ENCODE peak calls at places on chromosomes 11 and 22, in six cellular contexts. K is lower lobe of right lung, Z is stomach, G is brain microvascular endothelial cell, T is fibroblast of mammary gland, C is endothelial cell. O is an unnamed sample.

GRCh38 chr22:24159650-24160049 is 21.6 kb upstream of the SUSD2 start:
- DNase-seq in K (no peak), Z (no peak), G (no peak), T (no peak), C (no peak), O (no peak)

GRCh38 chr11:125505518-125505917 is 9.5 kb upstream of the FEZ1 start:
- DNase-seq in K (no peak), Z (no peak), G (no peak), T (no peak), C (no peak), O (no peak)

GRCh38 chr11:116540645-116541044 is 232.1 kb downstream of the BUD13 start:
- DNase-seq in K (no peak), Z (no peak), G (no peak), T (no peak), C (no peak), O (no peak)

GRCh38 chr11:43504316-43504950 is 145.7 kb downstream of the TTC17 start:
- DNase-seq in K (no peak), Z (no peak), G (peak), T (peak), C (peak), O (peak)

GRCh38 chr22:33853200-33854097 is 66.8 kb downstream of the LARGE1 start:
- DNase-seq in K (peak), Z (peak), G (peak), T (peak), C (no peak), O (peak)

GRCh38 chr11:60899021-60899936 is 7.1 kb downstream of the PRPF19 start:
- DNase-seq in K (no peak), Z (peak), G (peak), T (peak), C (peak), O (peak)

GRCh38 chr11:64144587-64145295 is 21.2 kb downstream of the MACROD1 start:
- DNase-seq in K (no peak), Z (no peak), G (no peak), T (no peak), C (no peak), O (no peak)

GRCh38 chr11:32005786-32006406 is 85.0 kb upstream of the RCN1 start:
- DNase-seq in K (no peak), Z (no peak), G (no peak), T (peak), C (no peak), O (peak)

GRCh38 chr11:91804057-91804456 is 420.6 kb upstream of the FAT3 start:
- DNase-seq in K (no peak), Z (no peak), G (peak), T (no peak), C (no peak), O (no peak)

GRCh38 chr11:17991799-17992433 is 20.9 kb downstream of the SERGEF start:
- DNase-seq in K (no peak), Z (peak), G (no peak), T (peak), C (peak), O (peak)

GRCh38 chr22:43136255-43136654 is 6.9 kb downstream of the MCAT start:
- DNase-seq in K (no peak), Z (peak), G (no peak), T (peak), C (peak), O (no peak)

GRCh38 chr22:45804986-45805325 is 133.3 kb downstream of the ATXN10 start:
- DNase-seq in K (no peak), Z (no peak), G (peak), T (peak), C (no peak), O (peak)

GRCh38 chr22:31954535-31955326 is 10.4 kb downstream of the YWHAH start:
- DNase-seq in K (no peak), Z (no peak), G (no peak), T (peak), C (no peak), O (no peak)

GRCh38 chr11:67415501-67416304 is at the start of gene CARNS1:
- DNase-seq in K (no peak), Z (no peak), G (no peak), T (no peak), C (no peak), O (no peak)

GRCh38 chr11:60905551-60906113 is 753 bp downstream of the PRPF19 start:
- DNase-seq in K (no peak), Z (no peak), G (no peak), T (peak), C (no peak), O (no peak)

GRCh38 chr11:76083563-76084451 is 122.5 kb downstream of the WNT11 start:
- DNase-seq in K (no peak), Z (no peak), G (peak), T (peak), C (no peak), O (no peak)

GRCh38 chr11:17890333-17890732 is 122.5 kb downstream of the SERGEF start:
- DNase-seq in K (no peak), Z (no peak), G (no peak), T (no peak), C (no peak), O (peak)

GRCh38 chr11:112852141-112852853 is 108.9 kb upstream of the NCAM1 start:
- DNase-seq in K (no peak), Z (no peak), G (no peak), T (peak), C (no peak), O (peak)

GRCh38 chr22:23818541-23818940 is 20.3 kb downstream of the DERL3 start:
- DNase-seq in K (no peak), Z (no peak), G (no peak), T (no peak), C (no peak), O (no peak)

GRCh38 chr11:21612326-21612725 is 580.6 kb upstream of the ANO5 start:
- DNase-seq in K (no peak), Z (no peak), G (no peak), T (no peak), C (no peak), O (no peak)

GRCh38 chr11:123258877-123259276 is 63.8 kb upstream of the CLMP start:
- DNase-seq in K (no peak), Z (no peak), G (no peak), T (no peak), C (no peak), O (no peak)

GRCh38 chr11:36016263-36016662 is 72.4 kb downstream of the LDLRAD3 start:
- DNase-seq in K (no peak), Z (no peak), G (no peak), T (peak), C (no peak), O (no peak)

GRCh38 chr22:24418786-24419479 is 8.5 kb upstream of the ADORA2A start:
- DNase-seq in K (no peak), Z (no peak), G (no peak), T (no peak), C (no peak), O (no peak)

GRCh38 chr11:77510095-77510494 is 36.2 kb upstream of the PAK1 start:
- DNase-seq in K (no peak), Z (no peak), G (no peak), T (no peak), C (no peak), O (peak)

GRCh38 chr11:21965221-21965620 is 227.7 kb upstream of the ANO5 start:
- DNase-seq in K (no peak), Z (no peak), G (no peak), T (no peak), C (no peak), O (no peak)

GRCh38 chr11:115958089-115959000 is 454.1 kb upstream of the CADM1 start:
- DNase-seq in K (no peak), Z (no peak), G (no peak), T (no peak), C (no peak), O (no peak)

GRCh38 chr11:124800226-124800929 is at the start of gene MSANTD2:
- DNase-seq in K (peak), Z (peak), G (peak), T (peak), C (peak), O (peak)

GRCh38 chr11:13233173-13233572 is 44.4 kb upstream of the BMAL1 start:
- DNase-seq in K (no peak), Z (no peak), G (no peak), T (no peak), C (no peak), O (no peak)

GRCh38 chr11:8058216-8058615 is 22.8 kb upstream of the TUB start:
- DNase-seq in K (no peak), Z (peak), G (no peak), T (no peak), C (no peak), O (no peak)
- TF ChIP-seq CTCF in K (no peak), Z (no peak), G (no peak), T (no peak), C (no peak), O (no peak)

GRCh38 chr11:93541884-93542752 is 1.1 kb downstream of the SMCO4 start:
- DNase-seq in K (peak), Z (peak), G (peak), T (peak), C (peak), O (peak)
- TF ChIP-seq CTCF in K (no peak), Z (no peak), G (no peak), T (no peak), C (no peak), O (no peak)

GRCh38 chr11:5004429-5005274 is 10.0 kb downstream of the OR51L1 start:
- DNase-seq in K (no peak), Z (peak), G (peak), T (peak), C (peak), O (peak)
- TF ChIP-seq CTCF in K (peak), Z (peak), G (peak), T (peak), C (peak), O (peak)

DNA sequence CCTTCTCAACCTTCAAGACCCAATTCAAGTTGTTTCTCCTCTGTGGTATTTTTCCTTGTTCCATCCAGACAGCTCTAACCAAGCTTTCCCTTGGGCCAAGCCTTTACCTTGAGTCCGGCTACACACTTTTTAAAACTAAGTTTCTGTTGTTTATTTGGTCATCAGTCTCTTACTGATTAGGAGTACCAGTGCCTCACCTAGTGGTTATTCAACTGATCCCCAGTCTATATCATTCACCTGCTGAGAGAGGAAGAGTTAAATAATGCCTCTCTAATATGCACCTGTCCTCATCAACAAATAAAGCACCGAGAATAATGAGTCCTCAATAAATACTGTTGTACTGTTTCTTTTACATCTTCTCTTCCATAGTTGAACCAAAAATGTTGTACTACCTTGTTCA is 160.8 kb downstream of the MSANTD4 start:
- DNase-seq in K (no peak), Z (no peak), G (no peak), T (no peak), C (no peak), O (no peak)
- TF ChIP-seq CTCF in K (no peak), Z (no peak), G (peak), T (peak), C (no peak), O (no peak)

O was measured in foreskin fibroblast.